ENCODE peak calls at places on chromosome 22, in four cellular contexts. Q is anterior cingulate cortex, J is retinal pigment epithelial cell, A is left colon. F is an unnamed sample.

GRCh38 chr22:36344106-36344827 is 43.5 kb downstream of the MYH9 start:
- DNase-seq in Q (peak), J (no peak), A (no peak), F (no peak)

GRCh38 chr22:20554824-20555223 is 47.4 kb downstream of the MED15 start:
- DNase-seq in Q (no peak), J (no peak), A (no peak), F (no peak)

GRCh38 chr22:49124588-49124987 is 703.1 kb downstream of the BRD1 start:
- DNase-seq in Q (no peak), J (no peak), A (no peak), F (no peak)

GRCh38 chr22:22520667-22521602 is 865 bp upstream of the ZNF280A start:
- DNase-seq in Q (no peak), J (peak), A (no peak), F (no peak)

GRCh38 chr22:42188808-42189447 is 58.3 kb upstream of the CYP2D6 start:
- DNase-seq in Q (no peak), J (no peak), A (no peak), F (no peak)

GRCh38 chr22:21709688-21710087 is 25.9 kb downstream of the YPEL1 start:
- DNase-seq in Q (no peak), J (no peak), A (no peak), F (no peak)

GRCh38 chr22:42770941-42771647 is 50.4 kb upstream of the A4GALT start:
- DNase-seq in Q (no peak), J (no peak), A (no peak), F (no peak)

GRCh38 chr22:32080904-32081303 is 37.8 kb downstream of the SLC5A1 start:
- DNase-seq in Q (peak), J (no peak), A (peak), F (no peak)

GRCh38 chr22:40484906-40485660 is 114.7 kb downstream of the SGSM3 start:
- DNase-seq in Q (no peak), J (no peak), A (no peak), F (no peak)

GRCh38 chr22:25702046-25702445 is 39.9 kb upstream of the MYO18B start:
- DNase-seq in Q (no peak), J (no peak), A (no peak), F (no peak)

GRCh38 chr22:23230348-23231068 is 50.2 kb downstream of the BCR start:
- DNase-seq in Q (no peak), J (no peak), A (no peak), F (no peak)

GRCh38 chr22:39251762-39252460 is 7.1 kb upstream of the PDGFB start:
- DNase-seq in Q (no peak), J (no peak), A (no peak), F (no peak)

GRCh38 chr22:27918351-27919221 is 470 bp downstream of the PITPNB start:
- DNase-seq in Q (peak), J (peak), A (peak), F (peak)

GRCh38 chr22:39110631-39111561 is 13.9 kb downstream of the APOBEC3H start:
- DNase-seq in Q (no peak), J (no peak), A (no peak), F (no peak)

F was measured in ovary.